ENCODE peak calls at places on chromosomes 12 and 14, in four cellular contexts. N, S, K and J are unnamed samples.

GRCh38 chr14:61470261-61470953 is 149.0 kb downstream of the PRKCH start:
- DNase-seq in N (peak), S (no peak), K (no peak), J (no peak)

GRCh38 chr12:67651380-67651695 is 2.8 kb downstream of the DYRK2 start:
- DNase-seq in N (no peak), S (no peak), K (peak), J (no peak)

GRCh38 chr14:58331111-58331510 is 32.8 kb downstream of the ARID4A start:
- DNase-seq in S (peak), K (peak), N (peak), J (peak)

GRCh38 chr12:57182918-57183575 is 33.5 kb upstream of the NXPH4 start:
- DNase-seq in K (peak), S (peak), N (peak), J (peak)

GRCh38 chr12:130711751-130712150 is 4.3 kb downstream of the RIMBP2 start:
- DNase-seq in K (no peak), N (no peak), S (no peak), J (no peak)

GRCh38 chr12:46569826-46570390 is 197.3 kb upstream of the SLC38A2 start:
- DNase-seq in N (no peak), K (no peak), S (no peak), J (no peak)

GRCh38 chr14:55747186-55747585 is 167.2 kb downstream of the KTN1 start:
- DNase-seq in K (no peak), N (no peak), S (no peak), J (no peak)

GRCh38 chr14:81727243-81727642 is 193.6 kb upstream of the SEL1L start:
- DNase-seq in N (no peak), S (no peak), K (no peak), J (no peak)

GRCh38 chr14:81281317-81281716 is 60.6 kb upstream of the GTF2A1 start:
- DNase-seq in N (no peak), K (no peak), S (no peak), J (no peak)

GRCh38 chr12:26630546-26631027 is 202.4 kb downstream of the ITPR2 start:
- DNase-seq in N (no peak), K (peak), S (no peak), J (no peak)

GRCh38 chr12:75874456-75874855 is 157.1 kb downstream of the PHLDA1 start:
- DNase-seq in N (no peak), K (no peak), S (no peak), J (no peak)

GRCh38 chr14:65074449-65075155 is 27.7 kb downstream of the MAX start:
- DNase-seq in S (no peak), N (no peak), K (no peak), J (no peak)

GRCh38 chr14:68941820-68942219 is 37.3 kb downstream of the ACTN1 start:
- DNase-seq in S (no peak), K (peak), N (peak), J (no peak)

GRCh38 chr12:18567787-18568186 is 170.0 kb downstream of the PLCZ1 start:
- DNase-seq in K (no peak), S (no peak), N (no peak), J (no peak)

GRCh38 chr14:31243860-31244259 is 36.3 kb upstream of the HECTD1 start:
- DNase-seq in N (no peak), K (no peak), S (no peak), J (no peak)

GRCh38 chr14:68526420-68527105 is 266.3 kb downstream of the ZFP36L1 start:
- DNase-seq in N (no peak), K (no peak), S (no peak), J (no peak)

GRCh38 chr14:95386536-95386935 is 66.8 kb upstream of the CLMN start:
- DNase-seq in N (peak), S (no peak), K (no peak), J (no peak)

GRCh38 chr12:132529899-132530298 is 39.9 kb downstream of the FBRSL1 start:
- DNase-seq in N (no peak), K (no peak), S (no peak), J (no peak)

GRCh38 chr12:53551889-53552291 is 44.6 kb upstream of the NPFF start:
- DNase-seq in N (no peak), S (no peak), K (no peak), J (no peak)

GRCh38 chr12:96249196-96250118 is 55.3 kb downstream of the ELK3 start:
- DNase-seq in S (no peak), K (no peak), N (no peak), J (no peak)

GRCh38 chr14:86961106-86961716 is 1031.8 kb downstream of the GALC start:
- DNase-seq in S (no peak), N (peak), K (peak), J (peak)

GRCh38 chr12:116358850-116359761 is 81.6 kb upstream of the MED13L start:
- DNase-seq in S (no peak), N (peak), K (peak), J (peak)

GRCh38 chr12:84807249-84807648 is 105.3 kb downstream of the SLC6A15 start:
- DNase-seq in N (no peak), S (no peak), K (no peak), J (no peak)

GRCh38 chr14:22973217-22974032 is 8.9 kb downstream of the AJUBA start:
- DNase-seq in S (no peak), N (peak), K (peak), J (peak)

GRCh38 chr14:79825046-79825521 is 386.2 kb downstream of the DIO2 start:
- DNase-seq in S (no peak), N (no peak), K (no peak), J (no peak)

GRCh38 chr12:113262710-113263109 is 41.4 kb downstream of the TPCN1 start:
- DNase-seq in N (no peak), S (no peak), K (no peak), J (no peak)

GRCh38 chr12:27179399-27180214 is 64.5 kb upstream of the STK38L start:
- DNase-seq in K (peak), N (no peak), S (peak), J (no peak)

GRCh38 chr14:85415015-85415712 is 114.8 kb upstream of the FLRT2 start:
- DNase-seq in N (peak), K (peak), S (no peak), J (no peak)

GRCh38 chr12:113358381-113359132 is at the start of gene PLBD2:
- DNase-seq in K (peak), S (peak), N (peak), J (peak)

GRCh38 chr14:61103541-61104339 is 122.7 kb downstream of the SLC38A6 start:
- DNase-seq in K (peak), N (no peak), S (no peak), J (peak)

GRCh38 chr12:95473440-95473946 is 459 bp upstream of the METAP2 start:
- DNase-seq in S (peak), N (no peak), K (peak), J (peak)

GRCh38 chr12:124369055-124369900 is 74.4 kb downstream of the RFLNA start:
- DNase-seq in K (peak), N (no peak), S (no peak), J (no peak)

GRCh38 chr14:81162941-81163340 is 57.8 kb downstream of the GTF2A1 start:
- DNase-seq in N (no peak), S (no peak), K (no peak), J (peak)

GRCh38 chr14:51575225-51576111 is 76.2 kb upstream of the FRMD6 start:
- DNase-seq in N (peak), S (no peak), K (peak), J (no peak)

GRCh38 chr14:51576112-51576420 is 75.6 kb upstream of the FRMD6 start:
- DNase-seq in N (no peak), S (no peak), K (peak), J (no peak)

GRCh38 chr14:51578853-51579252 is 72.9 kb upstream of the FRMD6 start:
- DNase-seq in S (no peak), N (no peak), K (no peak), J (no peak)

GRCh38 chr14:51574009-51574408 is 77.7 kb upstream of the FRMD6 start:
- DNase-seq in N (no peak), S (no peak), K (no peak), J (no peak)

DNA sequence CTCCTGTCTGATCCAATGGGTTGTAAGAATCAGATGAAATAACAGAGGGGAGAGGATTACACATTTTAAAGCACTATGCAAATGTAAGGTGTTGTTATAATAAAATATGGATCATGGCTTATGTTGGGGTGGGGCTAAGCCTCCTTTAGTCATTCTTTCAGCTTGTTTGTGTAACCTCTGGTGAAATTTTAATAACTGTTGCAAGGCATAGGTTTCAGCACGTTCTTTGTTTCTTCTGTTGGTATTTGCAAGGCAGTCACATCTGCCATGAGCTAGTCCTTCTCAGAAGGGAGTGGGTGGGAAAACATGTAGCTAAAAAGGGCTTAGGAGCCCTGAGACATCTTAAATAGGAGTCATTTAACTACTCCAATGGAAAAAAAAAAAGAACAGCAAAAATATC is 74.8 kb upstream of the FRMD6 start:
- DNase-seq in N (no peak), S (no peak), K (no peak), J (no peak)
- TF ChIP-seq ETV6 in N (no peak), S (no peak), K (no peak), J (no peak)

GRCh38 chr14:103500148-103500990 is 22.3 kb downstream of the CKB start:
- DNase-seq in N (peak), K (peak), S (no peak), J (peak)
- TF ChIP-seq ETV6 in N (no peak), K (no peak), S (no peak), J (no peak)

GRCh38 chr14:89564999-89565398 is 148.0 kb upstream of the FOXN3 start:
- DNase-seq in N (no peak), K (no peak), S (no peak), J (no peak)

GRCh38 chr14:89564291-89564957 is 147.4 kb upstream of the FOXN3 start:
- DNase-seq in S (no peak), K (no peak), N (no peak), J (no peak)

GRCh38 chr14:89563503-89563902 is 146.5 kb upstream of the FOXN3 start:
- DNase-seq in K (no peak), N (no peak), S (no peak), J (no peak)

GRCh38 chr14:89566180-89566579 is 149.1 kb upstream of the FOXN3 start:
- DNase-seq in S (no peak), K (no peak), N (no peak), J (no peak)

GRCh38 chr14:89566644-89567411 is 149.8 kb upstream of the FOXN3 start:
- DNase-seq in K (no peak), N (no peak), S (no peak), J (no peak)
- TF ChIP-seq ETV6 in K (no peak), N (no peak), S (no peak), J (no peak)

DNA sequence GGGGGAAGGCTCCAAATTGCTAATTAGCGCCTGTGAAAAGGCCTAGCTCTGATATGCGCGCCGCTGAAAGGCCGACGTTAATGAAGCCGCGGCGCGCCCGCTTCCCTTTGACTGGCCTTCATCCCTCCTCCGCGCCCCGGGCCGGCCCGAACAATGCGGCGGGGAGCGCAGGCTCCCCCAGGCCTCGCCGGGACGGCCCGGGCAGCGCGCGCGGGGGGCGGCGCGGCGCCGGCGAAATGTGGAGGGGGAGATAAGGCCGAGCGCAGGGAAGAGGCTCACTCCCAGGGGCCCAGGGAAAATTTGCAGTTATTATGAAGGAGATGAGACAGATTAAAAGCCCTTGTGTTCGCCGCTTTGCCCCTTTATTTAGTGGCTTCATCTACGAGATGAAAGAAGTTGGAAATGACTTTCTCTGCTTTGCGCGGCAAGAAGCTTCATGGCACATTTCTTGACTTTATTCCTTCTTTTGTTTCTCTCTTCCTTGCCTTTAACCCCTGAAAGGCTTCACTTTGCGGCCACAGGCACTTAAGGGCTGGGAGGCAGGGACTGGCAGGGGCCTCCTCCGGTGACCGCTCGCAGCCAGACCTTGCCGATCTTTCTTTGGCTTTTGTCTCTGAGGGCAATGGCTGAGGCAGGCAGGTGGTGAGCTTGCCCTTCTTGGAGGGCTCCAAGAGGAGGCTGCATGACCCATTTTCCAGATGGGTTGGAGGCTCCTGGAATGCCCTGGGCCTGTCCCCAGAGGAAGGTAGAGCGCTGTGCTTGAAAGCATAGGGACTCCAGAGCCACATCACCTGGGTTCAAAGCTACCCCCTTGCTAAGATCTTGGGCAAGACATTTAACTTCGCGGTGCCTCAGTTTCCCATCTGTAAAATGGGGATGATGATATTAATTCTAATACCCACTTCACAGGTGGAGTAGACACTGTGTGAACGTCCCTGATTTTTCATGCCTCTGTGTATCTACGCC is 12.7 kb upstream of the GPATCH2L start:
- DNase-seq in K (no peak), N (peak), S (no peak), J (peak)
- TF ChIP-seq ETV6 in K (no peak), N (no peak), S (no peak), J (no peak)

DNA sequence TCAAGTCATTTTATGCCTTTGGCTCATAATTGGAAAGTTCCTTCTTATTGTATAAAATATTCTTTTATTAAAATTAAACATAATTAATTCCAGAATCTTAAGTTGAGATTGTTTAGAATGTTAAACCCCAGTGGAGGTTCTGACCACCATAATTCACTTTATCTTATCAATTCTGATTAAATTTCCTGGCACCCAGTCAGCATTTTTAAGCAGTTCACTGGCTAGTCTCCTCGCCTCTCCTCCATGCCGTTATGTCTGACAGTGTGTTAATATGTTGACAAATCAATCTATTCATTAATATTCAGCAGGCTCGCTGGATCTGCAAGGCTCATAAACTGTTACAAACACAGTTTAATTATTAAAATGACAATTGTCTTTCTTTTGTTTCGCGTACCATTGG is 339.9 kb downstream of the PRKD1 start:
- DNase-seq in S (no peak), K (no peak), N (no peak), J (no peak)
- TF ChIP-seq ETV6 in S (no peak), K (no peak), N (no peak), J (no peak)

GRCh38 chr12:120678572-120678971 is 8.4 kb upstream of the MLEC start:
- DNase-seq in N (no peak), K (no peak), S (no peak), J (no peak)

GRCh38 chr12:120677765-120678473 is 9.0 kb upstream of the MLEC start:
- DNase-seq in N (no peak), S (peak), K (no peak), J (no peak)

GRCh38 chr12:120670667-120671066 is 16.3 kb upstream of the MLEC start:
- DNase-seq in S (peak), K (no peak), N (no peak), J (no peak)

GRCh38 chr12:120669055-120669828 is 17.7 kb upstream of the MLEC start:
- DNase-seq in S (peak), N (peak), K (no peak), J (no peak)

DNA sequence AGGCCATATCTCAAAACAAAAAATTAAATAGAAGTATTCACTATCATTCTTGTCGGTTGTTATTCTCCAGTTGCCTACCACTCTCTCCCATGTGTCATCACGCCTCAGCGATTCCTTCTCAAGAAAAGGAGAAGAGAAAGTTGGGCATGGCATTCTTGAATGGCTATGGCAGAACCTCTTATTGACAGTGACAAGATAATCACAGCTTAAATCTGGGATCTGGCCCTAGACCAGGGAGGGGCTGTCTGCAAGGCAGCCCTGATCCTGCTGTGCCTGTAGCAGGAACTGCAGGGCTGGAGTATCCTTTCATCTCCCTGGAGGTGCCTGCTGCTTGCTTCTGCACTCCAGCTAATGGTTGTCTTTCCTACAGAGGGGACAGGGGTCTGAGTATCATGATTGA is 12.8 kb upstream of the MLEC start:
- DNase-seq in S (no peak), K (no peak), N (no peak), J (no peak)
- TF ChIP-seq ETV6 in S (no peak), K (no peak), N (no peak), J (no peak)

GRCh38 chr12:6824085-6824800 is 2.6 kb downstream of the GPR162 start:
- DNase-seq in N (no peak), S (no peak), K (no peak), J (no peak)
- TF ChIP-seq ETV6 in N (no peak), S (no peak), K (no peak), J (no peak)

GRCh38 chr14:32620303-32620702 is 291.2 kb downstream of the AKAP6 start:
- DNase-seq in N (no peak), K (no peak), S (no peak), J (no peak)
- TF ChIP-seq ETV6 in N (no peak), K (no peak), S (no peak), J (no peak)

DNA sequence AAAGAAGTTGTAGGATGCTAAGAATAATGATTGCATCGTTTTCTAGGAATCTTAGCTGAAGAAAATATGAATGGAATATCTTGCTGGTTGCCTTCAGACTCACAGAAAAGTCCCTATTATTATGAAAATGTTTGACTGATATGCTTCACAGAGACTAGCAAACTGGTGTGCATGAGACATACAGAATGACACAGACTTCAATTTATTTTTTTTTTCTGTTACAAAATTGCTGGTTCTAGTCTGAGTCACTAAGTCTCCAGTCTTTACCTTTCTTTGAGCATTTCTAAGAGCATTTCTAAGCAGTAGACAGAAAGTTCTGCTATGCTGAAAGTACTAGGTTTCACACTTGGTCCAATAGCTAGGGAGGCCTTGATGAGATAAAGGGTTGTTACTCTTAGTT is 377.6 kb upstream of the ATP2B1 start:
- DNase-seq in K (no peak), S (no peak), N (no peak), J (no peak)
- TF ChIP-seq ETV6 in K (no peak), S (no peak), N (no peak), J (no peak)

GRCh38 chr12:80420075-80420474 is 24.0 kb upstream of the PTPRQ start:
- DNase-seq in N (no peak), S (no peak), K (no peak), J (no peak)

GRCh38 chr12:80419660-80420059 is 24.4 kb upstream of the PTPRQ start:
- DNase-seq in K (no peak), N (no peak), S (no peak), J (no peak)

DNA sequence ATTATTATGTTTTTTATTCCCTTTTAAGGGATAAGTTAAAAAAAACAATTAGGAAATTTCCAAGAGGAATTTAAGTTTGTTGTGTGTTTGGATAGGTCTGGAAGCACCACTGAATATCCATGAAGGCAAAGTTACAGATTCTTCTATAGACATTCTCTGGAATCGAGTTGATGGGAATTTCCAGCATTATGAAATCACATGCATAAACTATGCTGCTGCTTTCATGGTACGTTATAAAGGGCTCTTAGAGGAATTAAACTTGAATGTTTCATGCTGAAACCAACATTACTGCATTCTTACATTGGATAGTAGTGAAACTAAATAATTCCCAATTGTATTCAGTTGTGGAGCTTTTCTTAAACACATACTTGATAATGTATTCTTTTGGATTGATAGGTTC is 21.5 kb upstream of the PTPRQ start:
- DNase-seq in S (no peak), N (no peak), K (no peak), J (no peak)
- TF ChIP-seq ETV6 in S (no peak), N (no peak), K (no peak), J (no peak)